ENCODE peak calls at places on chromosomes 3 and 15, in four cellular contexts. R is neural progenitor cell, P is Panc1, C is PC-3. B is an unnamed sample.

GRCh38 chr3:124764746-124765145 is 34.5 kb downstream of the UMPS start:
- DNase-seq in R (no peak), C (no peak), P (no peak), B (no peak)

GRCh38 chr3:124888482-124889441 is 1.6 kb upstream of the ITGB5 start:
- DNase-seq in P (no peak), C (no peak), R (no peak), B (no peak)

GRCh38 chr3:38669668-38670067 is 20.2 kb upstream of the SCN5A start:
- DNase-seq in R (no peak), C (no peak), P (no peak), B (no peak)

GRCh38 chr3:155908086-155908485 is 37.6 kb downstream of the GMPS start:
- DNase-seq in R (no peak), P (no peak), C (no peak), B (no peak)

GRCh38 chr3:188842628-188843027 is 329.1 kb upstream of the TPRG1 start:
- DNase-seq in R (no peak), C (no peak), P (no peak), B (no peak)

GRCh38 chr3:53544357-53544756 is 49.9 kb downstream of the CACNA1D start:
- DNase-seq in P (no peak), R (no peak), C (no peak), B (no peak)

GRCh38 chr3:30970183-30970582 is 75.7 kb upstream of the GADL1 start:
- DNase-seq in R (no peak), C (peak), P (no peak), B (peak)

GRCh38 chr3:54714035-54714434 is 213.8 kb downstream of the LRTM1 start:
- DNase-seq in P (no peak), R (no peak), C (no peak), B (no peak)

GRCh38 chr15:45468294-45468693 is 54.3 kb downstream of the SLC30A4 start:
- DNase-seq in R (no peak), P (no peak), C (no peak), B (no peak)

GRCh38 chr15:48778338-48778730 is 32.5 kb downstream of the CEP152 start:
- DNase-seq in C (no peak), P (no peak), R (no peak), B (no peak)

GRCh38 chr15:90300988-90301715 is 35.7 kb downstream of the NGRN start:
- DNase-seq in P (peak), R (peak), C (peak), B (peak)

GRCh38 chr3:24475945-24476344 is 18.7 kb downstream of the THRB start:
- DNase-seq in R (no peak), P (no peak), C (peak), B (no peak)

GRCh38 chr3:113097821-113098516 is 107.2 kb downstream of the GTPBP8 start:
- DNase-seq in R (no peak), C (peak), P (no peak), B (peak)

GRCh38 chr15:76998661-76999285 is 3.8 kb downstream of the PSTPIP1 start:
- DNase-seq in C (no peak), P (no peak), R (no peak), B (no peak)

GRCh38 chr3:150220041-150220440 is 188.1 kb upstream of the TSC22D2 start:
- DNase-seq in C (no peak), P (no peak), R (no peak), B (no peak)

GRCh38 chr3:123334056-123334455 is 114.8 kb downstream of the ADCY5 start:
- DNase-seq in R (no peak), C (no peak), P (no peak), B (no peak)

GRCh38 chr3:184786271-184787010 is 25.5 kb upstream of the VPS8 start:
- DNase-seq in P (no peak), C (no peak), R (no peak), B (peak)

DNA sequence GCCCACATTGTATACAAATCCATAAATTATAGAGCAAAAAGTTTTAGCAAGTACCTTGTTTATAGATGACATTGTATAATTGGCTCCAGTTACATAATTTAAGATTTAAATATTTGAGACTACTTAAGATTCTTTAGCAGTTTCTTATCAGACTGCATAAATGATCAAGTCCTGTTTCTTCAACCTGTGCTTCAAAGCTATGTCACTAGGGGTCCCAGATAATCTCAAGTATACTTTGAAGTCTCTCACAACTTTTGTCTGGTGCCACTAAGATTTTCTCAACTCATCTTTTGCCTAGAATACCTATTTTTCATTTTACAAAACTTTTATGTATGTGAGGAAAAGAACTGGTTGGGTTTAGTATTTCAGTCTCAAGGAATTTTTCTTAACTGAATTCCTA is 205.5 kb downstream of the STAG1 start:
- DNase-seq in P (no peak), C (peak), R (no peak), B (no peak)
- TF ChIP-seq CTCF in P (no peak), C (peak), R (peak), B (peak)

GRCh38 chr3:187739125-187739560 is 6.1 kb downstream of the BCL6 start:
- DNase-seq in P (no peak), C (no peak), R (no peak), B (no peak)
- TF ChIP-seq CTCF in P (no peak), C (no peak), R (no peak), B (peak)

GRCh38 chr3:45486136-45486535 is 97.8 kb downstream of the LARS2 start:
- DNase-seq in C (no peak), P (no peak), R (no peak), B (peak)

GRCh38 chr3:45480871-45481270 is 92.5 kb downstream of the LARS2 start:
- DNase-seq in C (no peak), P (no peak), R (no peak), B (no peak)

GRCh38 chr3:45480218-45480617 is 91.8 kb downstream of the LARS2 start:
- DNase-seq in C (peak), R (no peak), P (no peak), B (peak)

GRCh38 chr3:45479627-45480026 is 91.3 kb downstream of the LARS2 start:
- DNase-seq in P (no peak), R (no peak), C (peak), B (peak)

DNA sequence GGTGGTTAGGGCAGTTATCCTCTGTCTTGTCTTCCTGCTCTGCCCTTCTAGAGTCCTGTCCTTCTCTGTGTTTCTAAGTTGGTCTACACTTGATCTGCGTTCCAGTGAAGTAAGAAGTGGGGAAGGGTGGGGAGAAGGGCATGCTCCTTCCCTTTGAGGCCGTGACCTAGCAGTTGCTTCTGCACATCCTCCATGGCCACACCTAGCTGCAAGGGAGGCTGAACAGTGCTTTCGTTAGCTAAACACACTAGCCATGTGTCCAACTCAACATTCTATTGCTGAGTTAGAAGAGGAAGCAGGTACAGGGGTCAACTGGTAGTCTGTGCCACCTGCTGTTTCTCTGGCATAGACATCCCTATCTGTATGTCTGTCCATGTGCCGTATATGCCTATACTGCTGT is 94.5 kb downstream of the LARS2 start:
- DNase-seq in R (no peak), C (no peak), P (no peak), B (no peak)
- TF ChIP-seq CTCF in R (no peak), C (no peak), P (no peak), B (no peak)

GRCh38 chr15:40847225-40847961 is 3.5 kb downstream of the SPINT1 start:
- DNase-seq in R (peak), C (peak), P (no peak), B (no peak)
- TF ChIP-seq CTCF in R (no peak), C (no peak), P (no peak), B (no peak)

GRCh38 chr15:89030311-89030710 is 57.9 kb upstream of the ABHD2 start:
- DNase-seq in P (no peak), C (no peak), R (no peak), B (no peak)

GRCh38 chr15:89035658-89036057 is 52.6 kb upstream of the ABHD2 start:
- DNase-seq in R (no peak), C (no peak), P (no peak), B (no peak)

GRCh38 chr15:89038146-89038545 is 50.1 kb upstream of the ABHD2 start:
- DNase-seq in R (no peak), P (no peak), C (no peak), B (no peak)

DNA sequence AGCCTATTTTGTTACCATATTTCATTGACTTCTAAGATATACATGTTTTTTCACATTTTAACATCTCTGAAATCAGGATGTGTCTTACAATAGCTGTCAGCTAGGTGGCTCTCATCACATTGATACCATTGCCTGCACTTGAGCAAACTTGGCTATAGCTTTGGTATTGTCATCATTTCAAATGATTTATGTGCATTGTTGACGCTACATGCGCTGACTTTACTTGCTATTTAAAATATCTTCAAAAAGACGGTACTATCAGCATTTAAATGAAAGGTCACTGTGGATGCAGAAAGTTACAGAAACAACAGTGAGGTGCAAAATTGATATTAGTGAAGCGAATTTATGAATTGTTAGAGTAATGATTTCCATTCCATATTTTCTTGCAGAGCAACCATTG is 54.0 kb upstream of the ABHD2 start:
- DNase-seq in P (no peak), R (no peak), C (peak), B (no peak)
- TF ChIP-seq CTCF in P (peak), R (no peak), C (peak), B (peak)

B was measured in HFFc6.